ENCODE peak calls at places on chromosomes 13 and 19, in ten cellular contexts. G is ecto neural progenitor cell; T is midbrain; M is NAMALWA; V is Peyer's patch; S is LNCaP clone FGC; K is effector CD4-positive, alpha-beta T cell; A is NCI-H1092; R is T-helper 1 cell; W is breast epithelium. O is an unnamed sample.

GRCh38 chr19:5436101-5436947 is 18.9 kb upstream of the ZNRF4 start:
- DNase-seq in G (peak; percentile 95), K (no peak), W (no peak), A (peak; percentile 54), R (no peak), V (no peak), S (no peak), T (peak; percentile 40), M (no peak), O (no peak)

GRCh38 chr13:48562296-48563066 is 29.6 kb upstream of the RCBTB2 start:
- DNase-seq in G (no peak), T (no peak), V (peak; percentile 64), M (peak; percentile 60), R (peak; percentile 52), A (no peak), S (no peak), W (no peak), K (peak; percentile 65), O (peak; percentile 53)

GRCh38 chr19:16921766-16922591 is 33.2 kb downstream of the F2RL3 start:
- DNase-seq in R (no peak), M (no peak), S (no peak), K (no peak), A (no peak), G (no peak), W (no peak), T (no peak), V (no peak), O (no peak)

GRCh38 chr19:8413593-8413923 is 453 bp downstream of the MARCHF2 start:
- DNase-seq in T (no peak), A (no peak), W (no peak), V (no peak), G (no peak), K (no peak), S (no peak), M (peak; percentile 28), R (no peak), O (no peak)

GRCh38 chr19:33396701-33397535 is 23.4 kb downstream of the CEBPG start:
- DNase-seq in K (no peak), M (no peak), R (no peak), W (no peak), S (no peak), G (no peak), V (no peak), T (no peak), A (no peak), O (no peak)

GRCh38 chr13:63124863-63125262 is 1709.2 kb upstream of the PCDH20 start:
- DNase-seq in S (peak; percentile 32), A (no peak), K (no peak), M (peak; percentile 67), R (no peak), V (no peak), G (no peak), T (no peak), W (no peak), O (no peak)

GRCh38 chr13:68895696-68896095 is 1211.9 kb upstream of the ATXN8OS start:
- DNase-seq in G (no peak), M (no peak), A (no peak), K (no peak), T (no peak), R (no peak), S (no peak), V (no peak), W (no peak), O (no peak)

GRCh38 chr19:17097593-17098126 is 22.1 kb downstream of the MYO9B start:
- DNase-seq in M (no peak), K (no peak), V (no peak), R (no peak), A (no peak), T (no peak), W (no peak), S (no peak), G (no peak), O (no peak)

GRCh38 chr19:29812080-29812880 is 489 bp downstream of the CCNE1 start:
- DNase-seq in M (peak; percentile 12), T (no peak), V (no peak), G (peak; percentile 61), R (no peak), K (peak; percentile 13), W (no peak), S (no peak), A (no peak), O (no peak)

GRCh38 chr13:110216006-110216402 is 91.0 kb downstream of the COL4A1 start:
- DNase-seq in W (no peak), G (no peak), S (no peak), M (no peak), A (no peak), T (no peak), R (no peak), K (no peak), V (no peak), O (no peak)

GRCh38 chr19:6817179-6817578 is 44.7 kb downstream of the VAV1 start:
- DNase-seq in M (no peak), V (no peak), W (no peak), R (no peak), S (no peak), T (no peak), K (no peak), A (no peak), G (no peak), O (no peak)

GRCh38 chr13:38577048-38577447 is 109.8 kb upstream of the FREM2 start:
- DNase-seq in S (no peak), K (no peak), V (no peak), A (no peak), W (no peak), G (no peak), T (no peak), M (peak; percentile 20), R (no peak), O (no peak)

GRCh38 chr13:25143693-25144092 is 28.4 kb downstream of the AMER2 start:
- DNase-seq in R (no peak), A (no peak), T (no peak), V (no peak), G (no peak), W (no peak), K (no peak), S (no peak), M (no peak), O (no peak)

GRCh38 chr19:5340637-5341447 is at the start of gene PTPRS:
- DNase-seq in T (peak; percentile 84), G (peak; percentile 94), S (no peak), A (peak; percentile 83), K (peak; percentile 23), W (peak; percentile 59), M (no peak), V (peak; percentile 35), R (peak; percentile 21), O (peak; percentile 37)

GRCh38 chr19:49861127-49861526 is 6.2 kb downstream of the PNKP start:
- DNase-seq in T (peak; percentile 6), R (no peak), V (no peak), A (no peak), G (no peak), S (peak; percentile 27), W (no peak), M (peak; percentile 9), K (no peak), O (no peak)

GRCh38 chr13:21557995-21558394 is 46.0 kb downstream of the MICU2 start:
- DNase-seq in G (no peak), S (no peak), V (no peak), T (no peak), W (no peak), M (peak; percentile 59), R (no peak), K (no peak), A (no peak), O (no peak)

GRCh38 chr13:20715340-20715732 is 11.8 kb downstream of the IL17D start:
- DNase-seq in V (no peak), R (no peak), S (no peak), K (no peak), T (no peak), M (no peak), A (no peak), G (no peak), W (no peak), O (no peak)

GRCh38 chr19:17327068-17327653 is 7.5 kb downstream of the ANO8 start:
- DNase-seq in M (no peak), K (no peak), G (peak; percentile 64), T (no peak), A (no peak), R (no peak), S (no peak), W (no peak), V (no peak), O (no peak)

GRCh38 chr19:24054044-24054935 is 32.7 kb upstream of the ZNF254 start:
- DNase-seq in V (no peak), T (no peak), W (peak; percentile 35), S (peak; percentile 90), R (no peak), A (no peak), G (no peak), K (no peak), M (no peak), O (peak; percentile 34)

GRCh38 chr13:108777421-108778420 is 148.3 kb downstream of the MYO16 start:
- DNase-seq in M (no peak), W (no peak), R (no peak), A (no peak), K (no peak), S (no peak), V (no peak), G (no peak), T (no peak), O (no peak)

GRCh38 chr19:35828694-35829301 is 16.2 kb upstream of the PRODH2 start:
- DNase-seq in G (peak; percentile 87), M (peak; percentile 27), W (no peak), T (peak; percentile 60), S (no peak), R (no peak), K (peak; percentile 38), A (no peak), V (no peak), O (peak; percentile 36)

GRCh38 chr19:30968210-30968609 is 381.0 kb downstream of the TSHZ3 start:
- DNase-seq in S (no peak), T (no peak), V (no peak), W (no peak), K (no peak), R (no peak), G (no peak), M (peak; percentile 1), A (no peak), O (no peak)

GRCh38 chr19:49149652-49150105 is 5.5 kb downstream of the HRC start:
- DNase-seq in R (no peak), S (no peak), V (no peak), K (no peak), T (peak; percentile 77), W (peak; percentile 50), M (peak; percentile 51), A (peak; percentile 61), G (peak; percentile 86), O (no peak)

GRCh38 chr13:42355841-42356575 is 84.1 kb downstream of the AKAP11 start:
- DNase-seq in R (no peak), A (no peak), T (no peak), W (no peak), V (no peak), K (no peak), S (no peak), G (no peak), M (no peak), O (no peak)

GRCh38 chr19:13102666-13103584 is at the start of gene LYL1:
- DNase-seq in M (peak; percentile 83), S (no peak), V (peak; percentile 84), R (no peak), A (no peak), T (no peak), K (no peak), W (no peak), G (peak; percentile 79), O (peak; percentile 63)

GRCh38 chr19:42220751-42221097 is 612 bp downstream of the ZNF526 start:
- DNase-seq in S (no peak), M (no peak), G (no peak), A (no peak), T (no peak), R (no peak), K (no peak), V (no peak), W (no peak), O (no peak)

GRCh38 chr13:83691966-83692365 is 190.3 kb downstream of the SLITRK1 start:
- DNase-seq in S (no peak), W (no peak), T (no peak), A (no peak), K (no peak), G (no peak), R (no peak), M (no peak), V (no peak), O (no peak)

GRCh38 chr13:100597253-100597652 is 8.7 kb upstream of the GGACT start:
- DNase-seq in K (no peak), T (no peak), R (no peak), S (no peak), V (no peak), M (no peak), A (no peak), W (no peak), G (no peak), O (no peak)